ENCODE peak calls at places on chromosomes 4 and X, in six cellular contexts. One of them, this sample, is unnamed.

GRCh38 chr4:76087007-76087769 is 12.7 kb downstream of the ART3 start:
- DNase-seq in chondrocyte: no peak
- DNase-seq in amniotic stem cell: peak
- DNase-seq in SJCRH30: peak
- DNase-seq in activated gamma-delta T cell treated with anti-CD3 and anti-CD28 coated beads, Interleukin-2, amount 50 U/mL, for 16 hours: no peak
- DNase-seq in stimulated activated naive CD8-positive, alpha-beta T cell treated with anti-CD3 and anti-CD28 coated beads, Interleukin-15, Interleukin-2, amounts not matched to agents 100 U/mL and 50 U/mL, for 24 hours: peak
- DNase-seq in this sample: no peak

GRCh38 chr4:109947457-109947856 is 34.8 kb downstream of the EGF start:
- DNase-seq in activated gamma-delta T cell treated with anti-CD3 and anti-CD28 coated beads, Interleukin-2, amount 50 U/mL, for 16 hours: no peak
- DNase-seq in chondrocyte: no peak
- DNase-seq in amniotic stem cell: no peak
- DNase-seq in SJCRH30: no peak
- DNase-seq in stimulated activated naive CD8-positive, alpha-beta T cell treated with anti-CD3 and anti-CD28 coated beads, Interleukin-15, Interleukin-2, amounts not matched to agents 100 U/mL and 50 U/mL, for 24 hours: no peak
- DNase-seq in this sample: no peak

GRCh38 chr4:84563002-84563401 is 19.9 kb upstream of the CDS1 start:
- DNase-seq in stimulated activated naive CD8-positive, alpha-beta T cell treated with anti-CD3 and anti-CD28 coated beads, Interleukin-15, Interleukin-2, amounts not matched to agents 100 U/mL and 50 U/mL, for 24 hours: no peak
- DNase-seq in activated gamma-delta T cell treated with anti-CD3 and anti-CD28 coated beads, Interleukin-2, amount 50 U/mL, for 16 hours: no peak
- DNase-seq in amniotic stem cell: no peak
- DNase-seq in chondrocyte: no peak
- DNase-seq in SJCRH30: no peak
- DNase-seq in this sample: no peak

GRCh38 chr4:108155373-108155772 is 13.4 kb downstream of the LEF1 start:
- DNase-seq in activated gamma-delta T cell treated with anti-CD3 and anti-CD28 coated beads, Interleukin-2, amount 50 U/mL, for 16 hours: no peak
- DNase-seq in stimulated activated naive CD8-positive, alpha-beta T cell treated with anti-CD3 and anti-CD28 coated beads, Interleukin-15, Interleukin-2, amounts not matched to agents 100 U/mL and 50 U/mL, for 24 hours: peak
- DNase-seq in amniotic stem cell: no peak
- DNase-seq in chondrocyte: no peak
- DNase-seq in SJCRH30: no peak
- DNase-seq in this sample: no peak

GRCh38 chrX:10239611-10240064 is 82.9 kb downstream of the CLCN4 start:
- DNase-seq in activated gamma-delta T cell treated with anti-CD3 and anti-CD28 coated beads, Interleukin-2, amount 50 U/mL, for 16 hours: no peak
- DNase-seq in SJCRH30: peak
- DNase-seq in chondrocyte: no peak
- DNase-seq in amniotic stem cell: no peak
- DNase-seq in stimulated activated naive CD8-positive, alpha-beta T cell treated with anti-CD3 and anti-CD28 coated beads, Interleukin-15, Interleukin-2, amounts not matched to agents 100 U/mL and 50 U/mL, for 24 hours: no peak
- DNase-seq in this sample: no peak

GRCh38 chr4:7460591-7460990 is 25.9 kb upstream of the PSAPL1 start:
- DNase-seq in SJCRH30: peak
- DNase-seq in activated gamma-delta T cell treated with anti-CD3 and anti-CD28 coated beads, Interleukin-2, amount 50 U/mL, for 16 hours: no peak
- DNase-seq in stimulated activated naive CD8-positive, alpha-beta T cell treated with anti-CD3 and anti-CD28 coated beads, Interleukin-15, Interleukin-2, amounts not matched to agents 100 U/mL and 50 U/mL, for 24 hours: no peak
- DNase-seq in chondrocyte: no peak
- DNase-seq in amniotic stem cell: no peak
- DNase-seq in this sample: no peak

GRCh38 chr4:142379277-142380051 is 466.6 kb downstream of the INPP4B start:
- DNase-seq in SJCRH30: peak
- DNase-seq in chondrocyte: no peak
- DNase-seq in activated gamma-delta T cell treated with anti-CD3 and anti-CD28 coated beads, Interleukin-2, amount 50 U/mL, for 16 hours: no peak
- DNase-seq in amniotic stem cell: peak
- DNase-seq in stimulated activated naive CD8-positive, alpha-beta T cell treated with anti-CD3 and anti-CD28 coated beads, Interleukin-15, Interleukin-2, amounts not matched to agents 100 U/mL and 50 U/mL, for 24 hours: no peak
- DNase-seq in this sample: no peak

GRCh38 chr4:96638132-96638531 is 798.2 kb downstream of the PDHA2 start:
- DNase-seq in SJCRH30: no peak
- DNase-seq in amniotic stem cell: no peak
- DNase-seq in stimulated activated naive CD8-positive, alpha-beta T cell treated with anti-CD3 and anti-CD28 coated beads, Interleukin-15, Interleukin-2, amounts not matched to agents 100 U/mL and 50 U/mL, for 24 hours: no peak
- DNase-seq in activated gamma-delta T cell treated with anti-CD3 and anti-CD28 coated beads, Interleukin-2, amount 50 U/mL, for 16 hours: no peak
- DNase-seq in chondrocyte: no peak
- DNase-seq in this sample: no peak

GRCh38 chrX:31397119-31397518 is 325.3 kb upstream of the FTHL17 start:
- DNase-seq in amniotic stem cell: no peak
- DNase-seq in chondrocyte: no peak
- DNase-seq in activated gamma-delta T cell treated with anti-CD3 and anti-CD28 coated beads, Interleukin-2, amount 50 U/mL, for 16 hours: no peak
- DNase-seq in SJCRH30: no peak
- DNase-seq in stimulated activated naive CD8-positive, alpha-beta T cell treated with anti-CD3 and anti-CD28 coated beads, Interleukin-15, Interleukin-2, amounts not matched to agents 100 U/mL and 50 U/mL, for 24 hours: no peak
- DNase-seq in this sample: no peak

GRCh38 chr4:5118091-5118786 is 67.0 kb downstream of the STK32B start:
- DNase-seq in stimulated activated naive CD8-positive, alpha-beta T cell treated with anti-CD3 and anti-CD28 coated beads, Interleukin-15, Interleukin-2, amounts not matched to agents 100 U/mL and 50 U/mL, for 24 hours: no peak
- DNase-seq in SJCRH30: no peak
- DNase-seq in activated gamma-delta T cell treated with anti-CD3 and anti-CD28 coated beads, Interleukin-2, amount 50 U/mL, for 16 hours: no peak
- DNase-seq in amniotic stem cell: no peak
- DNase-seq in chondrocyte: no peak
- DNase-seq in this sample: no peak

GRCh38 chr4:1193206-1194027 is 21.0 kb upstream of the SPON2 start:
- DNase-seq in stimulated activated naive CD8-positive, alpha-beta T cell treated with anti-CD3 and anti-CD28 coated beads, Interleukin-15, Interleukin-2, amounts not matched to agents 100 U/mL and 50 U/mL, for 24 hours: peak
- DNase-seq in chondrocyte: no peak
- DNase-seq in SJCRH30: peak
- DNase-seq in amniotic stem cell: no peak
- DNase-seq in activated gamma-delta T cell treated with anti-CD3 and anti-CD28 coated beads, Interleukin-2, amount 50 U/mL, for 16 hours: no peak
- DNase-seq in this sample: no peak

GRCh38 chr4:32929738-32930688 is 2209.8 kb downstream of the PCDH7 start:
- DNase-seq in amniotic stem cell: no peak
- DNase-seq in SJCRH30: no peak
- DNase-seq in chondrocyte: no peak
- DNase-seq in stimulated activated naive CD8-positive, alpha-beta T cell treated with anti-CD3 and anti-CD28 coated beads, Interleukin-15, Interleukin-2, amounts not matched to agents 100 U/mL and 50 U/mL, for 24 hours: no peak
- DNase-seq in activated gamma-delta T cell treated with anti-CD3 and anti-CD28 coated beads, Interleukin-2, amount 50 U/mL, for 16 hours: no peak
- DNase-seq in this sample: no peak

GRCh38 chr4:73446336-73446938 is 10.4 kb downstream of the AFP start:
- DNase-seq in amniotic stem cell: peak
- DNase-seq in chondrocyte: no peak
- DNase-seq in activated gamma-delta T cell treated with anti-CD3 and anti-CD28 coated beads, Interleukin-2, amount 50 U/mL, for 16 hours: no peak
- DNase-seq in stimulated activated naive CD8-positive, alpha-beta T cell treated with anti-CD3 and anti-CD28 coated beads, Interleukin-15, Interleukin-2, amounts not matched to agents 100 U/mL and 50 U/mL, for 24 hours: no peak
- DNase-seq in SJCRH30: peak
- DNase-seq in this sample: no peak

GRCh38 chr4:171588764-171589163 is 224.4 kb upstream of the GALNTL6 start:
- DNase-seq in SJCRH30: no peak
- DNase-seq in stimulated activated naive CD8-positive, alpha-beta T cell treated with anti-CD3 and anti-CD28 coated beads, Interleukin-15, Interleukin-2, amounts not matched to agents 100 U/mL and 50 U/mL, for 24 hours: no peak
- DNase-seq in amniotic stem cell: no peak
- DNase-seq in activated gamma-delta T cell treated with anti-CD3 and anti-CD28 coated beads, Interleukin-2, amount 50 U/mL, for 16 hours: no peak
- DNase-seq in chondrocyte: no peak
- DNase-seq in this sample: no peak

GRCh38 chr4:39713691-39714090 is 15.8 kb downstream of the UBE2K start:
- DNase-seq in amniotic stem cell: no peak
- DNase-seq in stimulated activated naive CD8-positive, alpha-beta T cell treated with anti-CD3 and anti-CD28 coated beads, Interleukin-15, Interleukin-2, amounts not matched to agents 100 U/mL and 50 U/mL, for 24 hours: no peak
- DNase-seq in SJCRH30: no peak
- DNase-seq in activated gamma-delta T cell treated with anti-CD3 and anti-CD28 coated beads, Interleukin-2, amount 50 U/mL, for 16 hours: no peak
- DNase-seq in chondrocyte: no peak
- DNase-seq in this sample: no peak

GRCh38 chr4:118338518-118338917 is 14.3 kb downstream of the PRSS12 start:
- DNase-seq in amniotic stem cell: no peak
- DNase-seq in stimulated activated naive CD8-positive, alpha-beta T cell treated with anti-CD3 and anti-CD28 coated beads, Interleukin-15, Interleukin-2, amounts not matched to agents 100 U/mL and 50 U/mL, for 24 hours: no peak
- DNase-seq in activated gamma-delta T cell treated with anti-CD3 and anti-CD28 coated beads, Interleukin-2, amount 50 U/mL, for 16 hours: no peak
- DNase-seq in SJCRH30: no peak
- DNase-seq in chondrocyte: no peak
- DNase-seq in this sample: no peak

GRCh38 chr4:86961605-86962295 is 26.9 kb downstream of the AFF1 start:
- DNase-seq in stimulated activated naive CD8-positive, alpha-beta T cell treated with anti-CD3 and anti-CD28 coated beads, Interleukin-15, Interleukin-2, amounts not matched to agents 100 U/mL and 50 U/mL, for 24 hours: no peak
- DNase-seq in amniotic stem cell: no peak
- DNase-seq in SJCRH30: peak
- DNase-seq in activated gamma-delta T cell treated with anti-CD3 and anti-CD28 coated beads, Interleukin-2, amount 50 U/mL, for 16 hours: no peak
- DNase-seq in chondrocyte: no peak
- DNase-seq in this sample: no peak

GRCh38 chr4:70734168-70734954 is 12.6 kb downstream of the RUFY3 start:
- DNase-seq in chondrocyte: no peak
- DNase-seq in amniotic stem cell: no peak
- DNase-seq in stimulated activated naive CD8-positive, alpha-beta T cell treated with anti-CD3 and anti-CD28 coated beads, Interleukin-15, Interleukin-2, amounts not matched to agents 100 U/mL and 50 U/mL, for 24 hours: no peak
- DNase-seq in SJCRH30: no peak
- DNase-seq in activated gamma-delta T cell treated with anti-CD3 and anti-CD28 coated beads, Interleukin-2, amount 50 U/mL, for 16 hours: peak
- DNase-seq in this sample: no peak